ENCODE peak calls at places on chromosomes 2 and 18, in eight cellular contexts. Z is activated naive CD8-positive, alpha-beta T cell treated with anti-CD3 and anti-CD28 coated beads, Interleukin-2, amount 50 U/mL, for 24 hours; A is CD4-positive, alpha-beta T cell; Y is transverse colon; T is lung; V is RKO; J is naive thymus-derived CD8-positive, alpha-beta T cell; P is non-pigmented ciliary epithelial cell. S is an unnamed sample.

GRCh38 chr2:21924640-21925285 is 801.0 kb downstream of the TDRD15 start:
- DNase-seq in Z (no peak), A (no peak), Y (no peak), T (no peak), V (no peak), J (no peak), P (no peak), S (no peak)

GRCh38 chr2:98823196-98824166 is 92.5 kb upstream of the MGAT4A start:
- DNase-seq in Z (no peak), A (no peak), Y (no peak), T (no peak), V (no peak), J (no peak), P (no peak), S (peak; percentile 27)

GRCh38 chr2:227655454-227655853 is 11.2 kb upstream of the SCYGR5 start:
- DNase-seq in Z (no peak), A (no peak), Y (no peak), T (no peak), V (peak; percentile 87), J (no peak), P (peak; percentile 76), S (no peak)

GRCh38 chr18:70334264-70334663 is 45.4 kb downstream of the SOCS6 start:
- DNase-seq in Z (no peak), A (no peak), Y (no peak), T (no peak), V (no peak), J (no peak), P (no peak), S (no peak)

GRCh38 chr2:119249855-119250775 is 26.5 kb downstream of the STEAP3 start:
- DNase-seq in Z (no peak), A (no peak), Y (no peak), T (no peak), V (no peak), J (no peak), P (no peak), S (no peak)

GRCh38 chr18:11502368-11502767 is 107.0 kb upstream of the SLC35G4 start:
- DNase-seq in Z (no peak), A (no peak), Y (no peak), T (no peak), V (no peak), J (no peak), P (no peak), S (no peak)

GRCh38 chr2:236627193-236627592 is 57.6 kb downstream of the ACKR3 start:
- DNase-seq in Z (no peak), A (no peak), Y (no peak), T (no peak), V (no peak), J (no peak), P (no peak), S (no peak)

GRCh38 chr2:23237147-23237546 is 147.8 kb upstream of the KLHL29 start:
- DNase-seq in Z (no peak), A (no peak), Y (no peak), T (no peak), V (no peak), J (no peak), P (no peak), S (no peak)

GRCh38 chr2:69225933-69226332 is 161.1 kb downstream of the GFPT1 start:
- DNase-seq in Z (no peak), A (no peak), Y (no peak), T (no peak), V (no peak), J (no peak), P (peak; percentile 28), S (no peak)

GRCh38 chr18:28584726-28585125 is 407.8 kb upstream of the CDH2 start:
- DNase-seq in Z (no peak), A (no peak), Y (no peak), T (no peak), V (no peak), J (no peak), P (peak; percentile 72), S (no peak)

GRCh38 chr2:239544141-239544800 is 143.5 kb upstream of the HDAC4 start:
- DNase-seq in Z (no peak), A (no peak), Y (peak; percentile 20), T (no peak), V (no peak), J (no peak), P (no peak), S (no peak)

GRCh38 chr2:239008004-239008403 is 160.1 kb downstream of the TWIST2 start:
- DNase-seq in Z (no peak), A (no peak), Y (no peak), T (no peak), V (no peak), J (no peak), P (no peak), S (no peak)

GRCh38 chr2:30472326-30472725 is 25.3 kb downstream of the LCLAT1 start:
- DNase-seq in Z (no peak), A (no peak), Y (no peak), T (no peak), V (no peak), J (no peak), P (no peak), S (no peak)

GRCh38 chr2:185385157-185385556 is 353.4 kb upstream of the FSIP2 start:
- DNase-seq in Z (no peak), A (no peak), Y (no peak), T (no peak), V (no peak), J (no peak), P (no peak), S (no peak)

GRCh38 chr2:7660816-7661215 is 743.6 kb downstream of the RNF144A start:
- DNase-seq in Z (no peak), A (no peak), Y (no peak), T (no peak), V (no peak), J (no peak), P (no peak), S (peak; percentile 73)

GRCh38 chr2:73983322-73984202 is 1.1 kb upstream of the TET3 start:
- DNase-seq in Z (no peak), A (no peak), Y (peak; percentile 95), T (peak; percentile 93), V (peak; percentile 38), J (peak; percentile 38), P (no peak), S (peak; percentile 99)

GRCh38 chr2:8086342-8086741 is 595.5 kb upstream of the ID2 start:
- DNase-seq in Z (no peak), A (no peak), Y (no peak), T (no peak), V (no peak), J (no peak), P (no peak), S (no peak)

GRCh38 chr18:78977627-78978271 is 1.9 kb upstream of the SALL3 start:
- DNase-seq in Z (no peak), A (no peak), Y (no peak), T (no peak), V (no peak), J (no peak), P (no peak), S (no peak)

GRCh38 chr2:1606421-1607235 is 137.7 kb downstream of the PXDN start:
- DNase-seq in Z (no peak), A (no peak), Y (no peak), T (no peak), V (no peak), J (no peak), P (no peak), S (no peak)

GRCh38 chr2:233244818-233245217 is 6.7 kb upstream of the ATG16L1 start:
- DNase-seq in Z (no peak), A (no peak), Y (no peak), T (no peak), V (peak; percentile 17), J (no peak), P (no peak), S (no peak)

GRCh38 chr2:65320042-65320711 is 92.5 kb downstream of the ACTR2 start:
- DNase-seq in Z (no peak), A (no peak), Y (no peak), T (no peak), V (peak; percentile 99), J (no peak), P (peak; percentile 84), S (no peak)

GRCh38 chr2:237060518-237061312 is 25.0 kb upstream of the COPS8 start:
- DNase-seq in Z (no peak), A (no peak), Y (peak; percentile 37), T (no peak), V (peak; percentile 67), J (peak; percentile 44), P (peak; percentile 32), S (peak; percentile 58)

GRCh38 chr2:238928520-238929241 is 80.8 kb downstream of the TWIST2 start:
- DNase-seq in Z (no peak), A (no peak), Y (no peak), T (no peak), V (no peak), J (no peak), P (no peak), S (no peak)

GRCh38 chr2:131682122-131682944 is 154.6 kb downstream of the CCDC74A start:
- DNase-seq in Z (peak; percentile 80), A (peak; percentile 58), Y (peak; percentile 86), T (peak; percentile 75), V (peak; percentile 95), J (peak; percentile 66), P (peak; percentile 68), S (peak; percentile 80)

GRCh38 chr2:201452856-201453643 is 1.5 kb downstream of the STRADB start:
- DNase-seq in Z (no peak), A (no peak), Y (no peak), T (no peak), V (no peak), J (no peak), P (no peak), S (no peak)

GRCh38 chr2:3097804-3098203 is 279.8 kb downstream of the EIPR1 start:
- DNase-seq in Z (no peak), A (no peak), Y (no peak), T (peak; percentile 17), V (no peak), J (no peak), P (no peak), S (no peak)

GRCh38 chr18:8854962-8855361 is 149.6 kb downstream of the MTCL1 start:
- DNase-seq in Z (no peak), A (no peak), Y (no peak), T (no peak), V (no peak), J (no peak), P (no peak), S (no peak)

GRCh38 chr18:42644729-42645131 is 470.8 kb downstream of the RIT2 start:
- DNase-seq in Z (no peak), A (no peak), Y (no peak), T (no peak), V (no peak), J (no peak), P (no peak), S (no peak)

GRCh38 chr2:200439981-200440380 is 69.9 kb downstream of the KCTD18 start:
- DNase-seq in Z (no peak), A (no peak), Y (no peak), T (no peak), V (no peak), J (no peak), P (no peak), S (no peak)

GRCh38 chr2:157476915-157477709 is 33.2 kb upstream of the CYTIP start:
- DNase-seq in Z (no peak), A (no peak), Y (no peak), T (no peak), V (no peak), J (no peak), P (no peak), S (no peak)

GRCh38 chr2:233801357-233802131 is 23.4 kb downstream of the MROH2A start:
- DNase-seq in Z (peak; percentile 12), A (no peak), Y (no peak), T (peak; percentile 24), V (peak; percentile 3), J (no peak), P (peak; percentile 6), S (no peak)